ENCODE peak calls at places on chromosomes 5 and 9, in ten cellular contexts. A is aorta; F is A549; W is transverse colon; H is CD8-positive, alpha-beta memory T cell; B is H1; E is pancreas; N is suprapubic skin; Y is tibial nerve; G is CD8-positive, alpha-beta T cell. L is an unnamed sample. For H3K4me1, the result is how much of the 10 kb centered on the place peaks cover.

GRCh38 chr5:90134381-90134780 is 275.2 kb downstream of the CETN3 start:
- DNase-seq in N (no peak), F (no peak), B (no peak), A (no peak), E (no peak), H (no peak), Y (no peak), W (no peak), G (no peak), L (no peak)

GRCh38 chr5:176606875-176607274 is 3.1 kb downstream of the GPRIN1 start:
- DNase-seq in Y (no peak), B (no peak), W (no peak), E (no peak), N (no peak), F (no peak), A (no peak), G (no peak), H (no peak), L (no peak)

GRCh38 chr5:6556089-6556801 is 76.6 kb downstream of the NSUN2 start:
- DNase-seq in A (peak), W (no peak), Y (no peak), G (no peak), N (no peak), B (no peak), H (no peak), E (no peak), F (no peak), L (no peak)

GRCh38 chr9:76336027-76336426 is 58.2 kb downstream of the RFK start:
- DNase-seq in E (no peak), H (no peak), Y (no peak), F (no peak), G (no peak), W (no peak), B (no peak), A (no peak), N (no peak), L (no peak)

GRCh38 chr5:140591747-140592372 is 27.2 kb downstream of the SLC35A4 start:
- DNase-seq in N (no peak), B (no peak), H (no peak), Y (no peak), F (no peak), A (no peak), E (no peak), G (no peak), W (no peak), L (no peak)

GRCh38 chr9:105259731-105260612 is 15.5 kb downstream of the SLC44A1 start:
- DNase-seq in F (no peak), W (no peak), G (no peak), A (no peak), N (no peak), H (no peak), B (no peak), Y (no peak), E (no peak), L (no peak)

GRCh38 chr5:37198066-37198465 is 51.1 kb downstream of the CPLANE1 start:
- DNase-seq in H (no peak), F (no peak), Y (no peak), G (no peak), N (no peak), B (no peak), W (no peak), E (no peak), A (no peak), L (no peak)

GRCh38 chr9:27125936-27126335 is 16.9 kb downstream of the TEK start:
- DNase-seq in G (no peak), B (no peak), H (no peak), F (no peak), N (no peak), W (no peak), A (no peak), Y (no peak), E (no peak), L (no peak)

GRCh38 chr5:175836741-175837729 is 34.3 kb upstream of the CPLX2 start:
- DNase-seq in H (no peak), G (no peak), E (no peak), N (no peak), B (no peak), W (no peak), Y (no peak), A (no peak), F (no peak), L (no peak)

GRCh38 chr9:105116047-105116868 is 128.2 kb upstream of the SLC44A1 start:
- DNase-seq in H (no peak), F (no peak), G (no peak), N (peak), E (no peak), A (no peak), B (no peak), W (no peak), Y (no peak), L (no peak)

GRCh38 chr5:129078660-129079059 is 15.9 kb upstream of the ISOC1 start:
- DNase-seq in A (no peak), F (no peak), G (no peak), Y (no peak), H (no peak), W (no peak), N (no peak), E (no peak), B (no peak), L (no peak)

GRCh38 chr5:129082225-129083136 is 12.1 kb upstream of the ISOC1 start:
- DNase-seq in B (no peak), F (no peak), H (no peak), G (no peak), N (no peak), A (no peak), W (no peak), Y (no peak), E (no peak), L (no peak)

GRCh38 chr5:129078247-129078646 is 16.3 kb upstream of the ISOC1 start:
- DNase-seq in G (no peak), N (no peak), A (no peak), H (no peak), B (no peak), W (no peak), Y (no peak), F (no peak), E (no peak), L (no peak)

GRCh38 chr5:129077433-129078075 is 17.0 kb upstream of the ISOC1 start:
- DNase-seq in A (no peak), N (no peak), F (no peak), B (no peak), H (no peak), E (no peak), W (no peak), G (no peak), Y (no peak), L (no peak)

DNA sequence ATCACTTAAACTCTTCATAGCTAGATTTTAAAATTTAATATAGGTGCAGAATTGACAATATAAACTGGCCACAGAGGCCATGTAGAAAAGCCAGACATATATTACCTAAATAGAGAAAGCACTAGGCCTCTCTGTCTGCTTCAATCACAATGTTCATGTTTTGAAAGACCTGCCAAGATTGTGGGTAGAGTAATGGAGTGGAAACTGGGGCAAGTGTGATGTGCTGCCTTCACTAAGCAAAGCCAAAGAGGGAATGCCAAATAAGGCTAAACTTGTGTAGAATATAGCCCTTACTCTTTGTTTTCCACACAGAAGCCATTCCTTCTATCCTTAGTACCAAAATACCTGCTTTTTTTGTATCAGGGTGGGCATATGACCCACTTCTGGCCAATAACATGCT is 15.1 kb upstream of the ISOC1 start:
- DNase-seq in N (no peak), E (no peak), B (no peak), G (no peak), A (no peak), F (no peak), H (no peak), Y (no peak), W (no peak), L (no peak)
- H3K4me1 ChIP-seq in N (under half), E (under half), B (under half), G (under half), A (under half), F (under half), H (under half), Y (under half), W (under half), L (under half)

GRCh38 chr9:123525957-123526356 is 170.0 kb downstream of the CRB2 start:
- DNase-seq in F (no peak), N (no peak), A (no peak), H (no peak), W (no peak), G (no peak), E (no peak), B (no peak), Y (no peak), L (no peak)
- H3K4me3 ChIP-seq in F (no peak), N (no peak), A (no peak), H (no peak), W (no peak), G (no peak), E (no peak), B (no peak), Y (no peak), L (no peak)

GRCh38 chr9:133057006-133057405 is 4.8 kb upstream of the CEL start:
- DNase-seq in W (no peak), B (no peak), N (no peak), Y (no peak), G (no peak), F (no peak), H (no peak), E (peak), A (no peak), L (no peak)

GRCh38 chr9:133058051-133058450 is 3.7 kb upstream of the CEL start:
- DNase-seq in H (no peak), B (no peak), A (no peak), F (no peak), G (no peak), N (no peak), W (no peak), Y (no peak), E (no peak), L (no peak)

GRCh38 chr9:133057553-133057952 is 4.2 kb upstream of the CEL start:
- DNase-seq in H (no peak), F (no peak), A (no peak), G (no peak), E (no peak), N (no peak), B (no peak), Y (no peak), W (no peak), L (no peak)

GRCh38 chr9:133055788-133056420 is 5.9 kb upstream of the CEL start:
- DNase-seq in A (no peak), W (no peak), B (no peak), H (no peak), G (no peak), Y (no peak), N (no peak), E (no peak), F (no peak), L (no peak)

DNA sequence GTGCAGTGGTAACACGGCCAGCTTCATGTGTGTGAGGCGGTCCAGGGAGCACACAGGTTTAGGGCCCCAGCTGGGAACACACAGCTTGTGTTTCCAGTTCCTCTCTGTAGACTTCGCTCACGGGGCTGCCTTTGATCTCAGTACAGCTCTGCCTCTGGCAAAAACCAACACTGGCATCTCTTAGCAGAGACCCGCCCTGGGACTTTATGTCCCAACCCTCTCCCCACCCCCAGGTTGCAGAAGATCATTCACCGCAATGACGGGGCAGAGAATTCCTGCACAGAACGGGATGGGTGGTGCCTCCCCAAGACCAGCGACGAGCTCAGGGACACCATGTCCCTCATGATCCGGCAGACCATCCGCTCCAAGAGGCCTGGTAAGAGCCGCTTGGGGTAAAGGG is 5.2 kb upstream of the CEL start:
- DNase-seq in W (peak), Y (no peak), F (no peak), G (no peak), A (no peak), E (no peak), H (no peak), B (no peak), N (no peak), L (no peak)
- H3K4me1 ChIP-seq in W (under half), Y (under half), F (under half), G (under half), A (under half), E (half or more), H (under half), B (under half), N (under half), L (under half)

GRCh38 chr5:157745041-157745456 is 1.5 kb downstream of the LSM11 start:
- DNase-seq in N (no peak), A (no peak), W (no peak), Y (no peak), H (no peak), G (no peak), E (no peak), F (no peak), B (no peak), L (no peak)
- H3K4me3 ChIP-seq in N (peak), A (no peak), W (no peak), Y (peak), H (no peak), G (peak), E (no peak), F (peak), B (no peak), L (peak)

GRCh38 chr5:95842955-95843544 is 20.5 kb upstream of the GLRX start:
- DNase-seq in A (peak), G (peak), B (no peak), N (no peak), H (peak), W (peak), Y (no peak), F (peak), E (no peak), L (peak)
- H3K4me1 ChIP-seq in A (under half), G (under half), B (under half), N (under half), H (under half), W (under half), Y (under half), F (under half), E (under half), L (under half)

GRCh38 chr9:136550439-136551085 is 4.7 kb upstream of the NOTCH1 start:
- DNase-seq in W (no peak), B (no peak), G (no peak), Y (no peak), N (no peak), A (no peak), H (no peak), F (no peak), E (peak), L (no peak)
- H3K4me3 ChIP-seq in W (no peak), B (no peak), G (no peak), Y (no peak), N (no peak), A (no peak), H (no peak), F (peak), E (no peak), L (no peak)

GRCh38 chr9:137299938-137300337 is 2.1 kb downstream of the NRARP start:
- DNase-seq in A (no peak), Y (no peak), G (no peak), H (no peak), N (no peak), F (no peak), E (peak), W (peak), B (no peak), L (no peak)

GRCh38 chr9:137303031-137303892 is 1.2 kb upstream of the NRARP start:
- DNase-seq in E (no peak), B (no peak), Y (no peak), N (no peak), H (no peak), W (peak), G (no peak), F (no peak), A (peak), L (no peak)

GRCh38 chr9:137302176-137303030 is at the start of gene NRARP:
- DNase-seq in G (peak), A (peak), Y (peak), E (peak), F (peak), N (peak), B (no peak), W (peak), H (peak), L (peak)

GRCh38 chr9:137300607-137301085 is 1.4 kb downstream of the NRARP start:
- DNase-seq in A (peak), H (no peak), E (peak), F (peak), B (no peak), N (no peak), W (peak), G (no peak), Y (no peak), L (no peak)

DNA sequence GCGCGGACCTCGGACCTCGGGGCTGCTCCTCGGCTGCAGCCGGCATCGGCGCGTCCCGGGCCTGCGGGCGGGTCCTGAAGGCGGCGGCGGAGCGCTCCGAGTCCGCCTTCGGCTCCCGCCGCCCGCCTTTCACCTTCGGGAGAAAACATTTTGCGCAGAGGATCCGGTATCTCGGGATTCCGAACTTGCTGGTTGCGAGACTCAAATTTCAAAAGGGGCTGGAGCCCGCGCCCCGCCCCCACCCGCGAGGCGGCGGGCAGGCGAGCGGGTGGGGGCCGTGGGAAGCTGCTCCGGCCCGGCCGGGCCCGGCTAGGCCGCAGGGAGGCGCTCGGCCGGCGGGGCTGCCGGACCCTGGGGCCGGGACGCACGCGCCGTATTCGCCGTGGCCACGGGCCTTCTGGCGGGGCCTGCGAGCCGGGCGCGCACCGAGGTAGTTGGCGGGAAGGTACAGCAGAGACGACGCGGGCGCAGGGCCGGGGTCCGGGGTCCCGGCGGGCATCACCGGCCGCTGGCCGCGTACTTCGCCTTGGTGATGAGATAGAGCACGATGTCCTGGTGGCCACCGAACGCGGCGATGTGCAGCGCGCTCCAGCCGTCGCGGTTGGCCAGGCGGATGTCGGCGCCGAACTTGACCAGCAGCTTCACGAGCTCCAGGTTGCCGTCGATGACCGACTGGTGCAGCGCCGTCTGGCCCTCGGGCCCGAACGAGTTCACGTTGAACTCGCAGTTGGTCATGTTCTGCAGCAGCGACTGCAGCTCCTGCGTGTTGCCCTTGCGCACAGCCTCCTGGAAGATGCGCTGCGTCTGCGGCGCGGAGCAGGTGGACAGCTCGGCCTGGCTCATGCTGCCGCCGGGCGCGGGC is 754 bp downstream of the NRARP start:
- DNase-seq in E (peak), Y (no peak), F (peak), W (peak), B (no peak), A (peak), H (no peak), N (no peak), G (no peak), L (no peak)
- H3K4me1 ChIP-seq in E (under half), Y (under half), F (under half), W (under half), B (under half), A (under half), H (under half), N (half or more), G (under half), L (under half)